ENCODE peak calls at places on chromosomes 16 and 17, in four cellular contexts. H, A, Y and L are unnamed samples.

GRCh38 chr16:54402873-54403272 is 116.3 kb upstream of the IRX3 start:
- DNase-seq in H (no peak), A (no peak), Y (no peak), L (no peak)

GRCh38 chr16:24070851-24071250 is 185.3 kb upstream of the CACNG3 start:
- DNase-seq in H (peak; percentile 60), A (peak; percentile 29), Y (peak; percentile 79), L (peak; percentile 65)

GRCh38 chr17:81713556-81714411 is 1.7 kb downstream of the SLC25A10 start:
- DNase-seq in H (no peak), A (peak; percentile 74), Y (peak; percentile 68), L (no peak)

GRCh38 chr17:51997723-51998122 is 160.8 kb downstream of the CA10 start:
- DNase-seq in H (no peak), A (peak; percentile 63), Y (no peak), L (no peak)

GRCh38 chr17:5883775-5884665 is 186.2 kb upstream of the WSCD1 start:
- DNase-seq in H (no peak), A (no peak), Y (no peak), L (no peak)

GRCh38 chr16:50025544-50025931 is 513 bp downstream of the CNEP1R1 start:
- DNase-seq in H (peak; percentile 54), A (peak; percentile 23), Y (peak; percentile 31), L (no peak)

GRCh38 chr17:41451154-41451728 is 10.5 kb upstream of the KRT38 start:
- DNase-seq in H (no peak), A (no peak), Y (no peak), L (no peak)

GRCh38 chr17:29640413-29640812 is 17.7 kb upstream of the CORO6 start:
- DNase-seq in H (no peak), A (no peak), Y (no peak), L (no peak)

GRCh38 chr16:7294020-7294419 is 38.6 kb upstream of the RBFOX1 start:
- DNase-seq in H (no peak), A (no peak), Y (no peak), L (no peak)

GRCh38 chr16:2691491-2692248 is 9.3 kb downstream of the KCTD5 start:
- DNase-seq in H (no peak), A (no peak), Y (no peak), L (no peak)

GRCh38 chr17:9409430-9409829 is 166.2 kb downstream of the STX8 start:
- DNase-seq in H (no peak), A (no peak), Y (no peak), L (no peak)

GRCh38 chr17:9406046-9406631 is 169.5 kb downstream of the STX8 start:
- DNase-seq in H (no peak), A (no peak), Y (no peak), L (no peak)

GRCh38 chr17:9409026-9409425 is 166.6 kb downstream of the STX8 start:
- DNase-seq in H (no peak), A (no peak), Y (no peak), L (no peak)

GRCh38 chr17:9410285-9410684 is 165.3 kb downstream of the STX8 start:
- DNase-seq in H (no peak), A (no peak), Y (no peak), L (no peak)

GRCh38 chr17:9408381-9408780 is 167.2 kb downstream of the STX8 start:
- DNase-seq in H (no peak), A (no peak), Y (no peak), L (no peak)
- TF ChIP-seq RNF2 in H (no peak), A (no peak), Y (no peak), L (no peak)

GRCh38 chr17:17252149-17252810 is 15.3 kb upstream of the FLCN start:
- DNase-seq in H (no peak), A (no peak), Y (no peak), L (no peak)

GRCh38 chr17:17258011-17258410 is 21.0 kb upstream of the FLCN start:
- DNase-seq in H (no peak), A (no peak), Y (no peak), L (no peak)

GRCh38 chr17:17256316-17256715 is 19.3 kb upstream of the FLCN start:
- DNase-seq in H (no peak), A (no peak), Y (no peak), L (no peak)

GRCh38 chr17:17254026-17254425 is 17.1 kb upstream of the FLCN start:
- DNase-seq in H (no peak), A (no peak), Y (no peak), L (no peak)

DNA sequence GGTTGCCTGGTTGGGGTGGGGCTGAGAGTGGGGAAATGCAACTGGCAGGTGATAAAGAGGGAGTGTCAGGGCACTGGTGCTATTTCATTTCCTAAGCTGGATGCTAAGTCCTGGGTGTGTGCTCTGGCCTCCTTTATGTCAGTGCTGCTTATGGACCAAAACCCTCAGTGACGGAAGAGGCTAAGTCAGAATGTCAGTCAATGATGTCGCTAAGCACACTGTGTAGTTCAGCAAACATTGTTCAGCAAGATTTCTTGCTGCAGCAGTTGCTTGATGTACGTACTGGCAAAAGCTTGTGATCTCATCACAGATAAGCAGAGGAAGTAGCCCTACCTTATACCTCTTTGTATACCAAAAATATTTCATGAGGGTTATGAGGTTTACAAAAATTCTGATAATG is 16.5 kb upstream of the FLCN start:
- DNase-seq in H (no peak), A (no peak), Y (no peak), L (peak; percentile 25)
- TF ChIP-seq MAX in H (no peak), A (no peak), Y (no peak), L (no peak)

DNA sequence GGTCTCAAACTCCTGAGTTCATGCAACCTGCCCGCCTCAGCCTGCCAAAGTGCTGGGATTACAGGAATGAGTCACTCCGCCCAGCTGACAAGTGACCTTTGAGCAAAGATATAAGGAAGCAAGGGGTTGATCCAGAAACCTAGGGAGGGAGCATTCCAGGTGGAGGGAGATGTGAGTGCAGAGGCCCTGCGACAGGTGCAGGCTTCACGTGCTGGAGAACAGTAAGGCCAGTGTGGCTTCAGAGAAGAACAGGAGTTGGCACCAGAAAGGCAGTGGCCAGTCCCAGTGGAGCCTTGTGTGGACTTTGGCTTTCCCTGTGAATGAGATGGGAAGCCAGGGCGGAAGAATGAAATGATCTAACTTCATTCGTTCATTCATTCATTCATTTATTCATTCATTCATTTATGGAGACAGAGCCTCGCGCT is 73.6 kb upstream of the HAS3 start:
- DNase-seq in H (no peak), A (peak; percentile 92), Y (no peak), L (no peak)
- TF ChIP-seq RNF2 in H (no peak), A (no peak), Y (no peak), L (no peak)

DNA sequence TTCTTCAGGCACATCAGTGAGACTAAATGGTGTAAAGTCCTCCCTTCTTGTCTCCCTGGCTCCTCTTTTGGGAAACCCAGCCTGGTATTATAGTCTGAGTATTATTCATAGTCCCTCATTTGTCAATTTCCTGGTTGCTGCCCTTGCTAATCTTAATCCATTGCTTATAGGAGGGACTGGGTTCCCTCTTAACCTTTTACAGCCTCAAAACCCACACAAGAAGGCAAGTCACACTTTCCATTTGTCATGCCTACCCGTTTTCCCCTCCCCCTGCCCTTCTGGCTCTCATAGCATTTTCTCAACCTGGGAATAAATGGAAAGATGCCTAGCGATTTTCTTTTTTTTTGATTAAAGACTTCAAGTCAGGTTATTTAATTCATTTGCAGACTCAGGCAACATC is 124.8 kb downstream of the MAP2K6 start:
- DNase-seq in H (no peak), A (no peak), Y (no peak), L (no peak)
- TF ChIP-seq MAX in H (no peak), A (no peak), Y (no peak), L (no peak)

GRCh38 chr17:64223283-64223682 is 39.8 kb downstream of the TEX2 start:
- DNase-seq in H (no peak), A (no peak), Y (no peak), L (no peak)

GRCh38 chr17:64225410-64225809 is 37.6 kb downstream of the TEX2 start:
- DNase-seq in H (no peak), A (no peak), Y (no peak), L (no peak)

GRCh38 chr17:64221679-64222078 is 41.4 kb downstream of the TEX2 start:
- DNase-seq in H (no peak), A (no peak), Y (no peak), L (no peak)

GRCh38 chr17:64226132-64226531 is 36.9 kb downstream of the TEX2 start:
- DNase-seq in H (no peak), A (no peak), Y (no peak), L (no peak)

GRCh38 chr17:64223931-64224657 is 39.0 kb downstream of the TEX2 start:
- DNase-seq in H (no peak), A (no peak), Y (no peak), L (no peak)
- TF ChIP-seq RNF2 in H (no peak), A (no peak), Y (no peak), L (no peak)

GRCh38 chr17:80388601-80389000 is 26.4 kb upstream of the ENDOV start:
- DNase-seq in H (no peak), A (no peak), Y (no peak), L (no peak)
- TF ChIP-seq MAX in H (no peak), A (no peak), Y (no peak), L (no peak)

DNA sequence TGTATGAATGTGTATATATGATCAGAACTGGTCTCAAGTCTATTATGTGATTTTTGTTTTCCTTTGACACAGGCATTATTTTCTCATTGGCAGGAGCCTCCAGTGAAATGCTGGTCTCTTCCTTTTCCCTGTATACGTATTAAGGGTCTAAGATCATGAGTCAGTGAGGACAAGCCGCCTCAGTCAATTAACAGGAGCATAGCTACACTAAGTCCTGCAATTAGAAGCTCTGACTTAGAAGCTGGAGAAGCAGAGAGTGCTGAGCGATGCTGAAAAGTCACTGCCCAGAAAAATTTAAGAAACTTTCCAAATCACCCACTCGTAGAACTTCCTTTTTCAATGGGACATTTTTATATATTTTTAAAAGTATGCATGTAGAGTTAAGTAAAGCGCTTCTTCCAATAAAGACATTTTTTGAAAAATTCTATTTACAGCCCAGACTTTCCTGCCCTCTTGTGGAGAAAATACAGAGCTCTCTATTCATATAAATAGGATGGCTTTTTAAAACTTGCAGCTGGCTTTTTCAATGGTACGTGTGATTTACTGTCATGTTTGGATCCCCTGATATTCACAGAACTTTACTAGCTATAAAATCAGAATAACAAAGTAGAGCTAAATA is 70.1 kb upstream of the PSMD7 start:
- DNase-seq in H (no peak), A (no peak), Y (no peak), L (no peak)
- TF ChIP-seq RNF2 in H (no peak), A (no peak), Y (no peak), L (no peak)

DNA sequence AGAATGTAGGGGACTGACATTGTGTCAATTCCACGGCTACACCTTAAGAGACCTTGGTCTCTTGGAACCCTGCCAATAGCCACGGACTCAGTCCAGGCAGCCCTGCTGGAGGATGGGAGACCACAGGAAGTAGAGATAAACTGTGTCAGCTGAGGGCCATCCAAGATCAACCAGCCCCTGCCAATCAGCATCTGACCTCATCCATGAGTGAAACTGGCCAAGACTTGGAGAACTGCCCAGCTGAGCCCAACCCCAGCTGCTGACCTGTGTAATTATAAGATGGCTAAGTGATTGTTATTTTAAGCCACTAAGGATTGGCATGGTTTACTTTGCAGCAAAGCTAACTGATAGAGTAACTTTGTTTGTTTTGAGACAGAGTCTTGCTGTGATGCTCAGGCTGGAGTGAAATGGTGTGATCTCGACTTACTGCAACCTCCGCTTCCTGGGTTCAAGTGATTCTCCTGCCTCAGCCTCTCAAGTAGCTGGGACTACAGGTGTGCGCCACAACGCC is 13.3 kb upstream of the YWHAE start:
- DNase-seq in H (no peak), A (peak; percentile 77), Y (no peak), L (peak; percentile 55)
- TF ChIP-seq MAX in H (no peak), A (no peak), Y (no peak), L (no peak)